ENCODE peak calls at places on chromosomes 3 and 15, in six cellular contexts. Z is H1, D is HCT116, M is HepG2, K is GM12878, W is K562. Q is an unnamed sample.

GRCh38 chr3:68060186-68060585 is 405.8 kb upstream of the SUCLG2 start:
- DNase-seq in Z (no peak), D (no peak), M (no peak), K (no peak), W (no peak), Q (no peak)

GRCh38 chr3:156819842-156820686 is 6.1 kb upstream of the LEKR1 start:
- DNase-seq in Z (no peak), D (no peak), M (no peak), K (no peak), W (no peak), Q (peak)

GRCh38 chr15:63140936-63141335 is 16.3 kb downstream of the RPS27L start:
- DNase-seq in Z (no peak), D (no peak), M (no peak), K (no peak), W (no peak), Q (no peak)

GRCh38 chr15:88300018-88300549 is 43.5 kb upstream of the NTRK3 start:
- DNase-seq in Z (no peak), D (no peak), M (no peak), K (no peak), W (no peak), Q (no peak)

GRCh38 chr3:105891101-105891500 is 22.3 kb upstream of the CBLB start:
- DNase-seq in Z (no peak), D (no peak), M (no peak), K (no peak), W (no peak), Q (no peak)

GRCh38 chr3:195692781-195693427 is 27.9 kb upstream of the MUC20 start:
- DNase-seq in Z (no peak), D (no peak), M (no peak), K (no peak), W (no peak), Q (no peak)

GRCh38 chr15:56806147-56806536 is 72.8 kb upstream of the ZNF280D start:
- DNase-seq in Z (no peak), D (no peak), M (no peak), K (no peak), W (no peak), Q (no peak)

GRCh38 chr3:190546881-190547510 is 33.1 kb downstream of the IL1RAP start:
- DNase-seq in Z (no peak), D (no peak), M (peak), K (no peak), W (no peak), Q (no peak)

GRCh38 chr15:42010434-42010833 is 10.4 kb downstream of the PLA2G4E start:
- DNase-seq in Z (no peak), D (peak), M (no peak), K (peak), W (peak), Q (no peak)

GRCh38 chr15:82312611-82313349 is 36.5 kb downstream of the GOLGA6L10 start:
- DNase-seq in Z (no peak), D (no peak), M (no peak), K (no peak), W (no peak), Q (peak)

GRCh38 chr3:9778518-9779129 is 8.9 kb upstream of the CAMK1 start:
- DNase-seq in Z (no peak), D (no peak), M (no peak), K (no peak), W (no peak), Q (no peak)

GRCh38 chr15:62254137-62254934 is 89.3 kb upstream of the C2CD4B start:
- DNase-seq in Z (peak), D (peak), M (peak), K (no peak), W (peak), Q (peak)

GRCh38 chr3:31980530-31981205 is 394 bp downstream of the OSBPL10 start:
- DNase-seq in Z (no peak), D (peak), M (peak), K (no peak), W (no peak), Q (peak)

GRCh38 chr3:42024578-42025387 is 62.9 kb upstream of the ULK4 start:
- DNase-seq in Z (no peak), D (no peak), M (no peak), K (no peak), W (no peak), Q (peak)

GRCh38 chr15:83365370-83365938 is 81.0 kb upstream of the BNC1 start:
- DNase-seq in Z (no peak), D (peak), M (no peak), K (no peak), W (no peak), Q (peak)
- TF ChIP-seq EZH2 in Z (no peak), D (no peak), M (no peak), K (peak), W (peak), Q (peak)

GRCh38 chr3:113948015-113948917 is 453 bp downstream of the ZDHHC23 start:
- DNase-seq in Z (peak), D (no peak), M (peak), K (no peak), W (peak), Q (peak)
- TF ChIP-seq MAX in Z (peak), D (no peak), M (no peak), K (no peak), W (no peak), Q (no peak)

GRCh38 chr3:147406255-147407023 is at the start of gene ZIC4:
- DNase-seq in Z (no peak), D (no peak), M (no peak), K (no peak), W (no peak), Q (no peak)
- TF ChIP-seq EZH2 in Z (no peak), D (no peak), M (no peak), K (no peak), W (no peak), Q (no peak)

DNA sequence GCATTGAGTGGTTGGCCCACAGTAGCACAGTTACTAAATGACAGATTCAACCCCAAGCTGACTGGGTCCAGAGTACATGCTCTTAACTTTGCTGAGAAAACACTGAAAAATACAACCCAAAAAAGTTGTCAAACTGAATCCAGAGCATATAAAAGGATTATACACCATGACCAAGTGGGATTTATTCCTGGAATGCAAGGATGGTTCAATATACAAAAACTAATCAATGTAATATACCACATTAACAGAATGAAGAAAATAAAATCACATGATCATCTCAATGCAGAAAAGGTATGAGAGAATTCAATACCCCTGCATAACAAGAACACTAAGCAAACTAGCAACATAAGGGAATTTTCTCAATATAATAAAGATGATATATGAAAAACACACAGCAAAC is 98.5 kb downstream of the STAG1 start:
- DNase-seq in Z (no peak), D (no peak), M (no peak), K (no peak), W (no peak), Q (no peak)
- TF ChIP-seq MAX in Z (no peak), D (no peak), M (no peak), K (no peak), W (no peak), Q (no peak)

Q was measured in endothelial cell of umbilical vein.